ENCODE peak calls at places on chromosomes 7 and 10, in eight cellular contexts. One of them, this sample, is unnamed.

GRCh38 chr7:2633538-2634264 is 1.9 kb downstream of the TTYH3 start:
- DNase-seq in fibroblast of lung: peak
- DNase-seq in lung: peak
- DNase-seq in ascending aorta: no peak
- DNase-seq in astrocyte of the spinal cord: peak
- DNase-seq in stomach: no peak
- DNase-seq in HFF-Myc: no peak
- DNase-seq in psoas muscle: peak
- DNase-seq in this sample: peak

GRCh38 chr10:122665946-122666345 is 33.7 kb downstream of the C10orf120 start:
- DNase-seq in psoas muscle: no peak
- DNase-seq in lung: no peak
- DNase-seq in HFF-Myc: no peak
- DNase-seq in astrocyte of the spinal cord: no peak
- DNase-seq in fibroblast of lung: no peak
- DNase-seq in stomach: no peak
- DNase-seq in ascending aorta: no peak
- DNase-seq in this sample: no peak

GRCh38 chr7:43834463-43835251 is 34.7 kb downstream of the MRPS24 start:
- DNase-seq in ascending aorta: no peak
- DNase-seq in fibroblast of lung: peak
- DNase-seq in astrocyte of the spinal cord: peak
- DNase-seq in stomach: no peak
- DNase-seq in lung: no peak
- DNase-seq in HFF-Myc: no peak
- DNase-seq in psoas muscle: no peak
- DNase-seq in this sample: no peak

GRCh38 chr10:58266826-58267712 is 625 bp downstream of the IPMK start:
- DNase-seq in stomach: peak
- DNase-seq in ascending aorta: peak
- DNase-seq in lung: peak
- DNase-seq in astrocyte of the spinal cord: peak
- DNase-seq in psoas muscle: peak
- DNase-seq in HFF-Myc: no peak
- DNase-seq in fibroblast of lung: peak
- DNase-seq in this sample: no peak

GRCh38 chr7:145928937-145929336 is 187.7 kb upstream of the CNTNAP2 start:
- DNase-seq in ascending aorta: no peak
- DNase-seq in psoas muscle: no peak
- DNase-seq in lung: no peak
- DNase-seq in stomach: no peak
- DNase-seq in astrocyte of the spinal cord: peak
- DNase-seq in fibroblast of lung: no peak
- DNase-seq in HFF-Myc: no peak
- DNase-seq in this sample: no peak

GRCh38 chr7:73941836-73942551 is 81.0 kb downstream of the TMEM270 start:
- DNase-seq in psoas muscle: no peak
- DNase-seq in stomach: no peak
- DNase-seq in lung: no peak
- DNase-seq in HFF-Myc: no peak
- DNase-seq in fibroblast of lung: no peak
- DNase-seq in astrocyte of the spinal cord: peak
- DNase-seq in ascending aorta: no peak
- DNase-seq in this sample: no peak

GRCh38 chr7:101315336-101315735 is 6.3 kb downstream of the IFT22 start:
- DNase-seq in ascending aorta: no peak
- DNase-seq in lung: peak
- DNase-seq in stomach: peak
- DNase-seq in HFF-Myc: no peak
- DNase-seq in astrocyte of the spinal cord: peak
- DNase-seq in psoas muscle: no peak
- DNase-seq in fibroblast of lung: peak
- DNase-seq in this sample: no peak

GRCh38 chr10:45380903-45381610 is 7.0 kb downstream of the ALOX5 start:
- DNase-seq in psoas muscle: no peak
- DNase-seq in ascending aorta: no peak
- DNase-seq in lung: no peak
- DNase-seq in stomach: no peak
- DNase-seq in HFF-Myc: no peak
- DNase-seq in fibroblast of lung: no peak
- DNase-seq in astrocyte of the spinal cord: no peak
- DNase-seq in this sample: no peak

GRCh38 chr7:115618676-115619075 is 411.9 kb downstream of the TFEC start:
- DNase-seq in stomach: no peak
- DNase-seq in HFF-Myc: peak
- DNase-seq in psoas muscle: no peak
- DNase-seq in astrocyte of the spinal cord: peak
- DNase-seq in ascending aorta: no peak
- DNase-seq in fibroblast of lung: peak
- DNase-seq in lung: no peak
- DNase-seq in this sample: peak

GRCh38 chr10:43671659-43672555 is 23.2 kb upstream of the ZNF32 start:
- DNase-seq in ascending aorta: no peak
- DNase-seq in psoas muscle: no peak
- DNase-seq in stomach: peak
- DNase-seq in astrocyte of the spinal cord: peak
- DNase-seq in HFF-Myc: peak
- DNase-seq in fibroblast of lung: peak
- DNase-seq in lung: peak
- DNase-seq in this sample: no peak

GRCh38 chr10:80900661-80901060 is 363.0 kb downstream of the SH2D4B start:
- DNase-seq in fibroblast of lung: no peak
- DNase-seq in stomach: no peak
- DNase-seq in astrocyte of the spinal cord: no peak
- DNase-seq in psoas muscle: no peak
- DNase-seq in ascending aorta: no peak
- DNase-seq in HFF-Myc: no peak
- DNase-seq in lung: no peak
- DNase-seq in this sample: no peak

GRCh38 chr10:127845756-127846155 is 47.0 kb downstream of the CLRN3 start:
- DNase-seq in lung: no peak
- DNase-seq in HFF-Myc: no peak
- DNase-seq in fibroblast of lung: no peak
- DNase-seq in psoas muscle: no peak
- DNase-seq in stomach: no peak
- DNase-seq in ascending aorta: no peak
- DNase-seq in astrocyte of the spinal cord: no peak
- DNase-seq in this sample: no peak

GRCh38 chr7:150631866-150632864 is at the start of gene GIMAP6:
- DNase-seq in astrocyte of the spinal cord: no peak
- DNase-seq in stomach: no peak
- DNase-seq in ascending aorta: no peak
- DNase-seq in lung: no peak
- DNase-seq in fibroblast of lung: no peak
- DNase-seq in psoas muscle: no peak
- DNase-seq in HFF-Myc: no peak
- DNase-seq in this sample: no peak

GRCh38 chr7:131105294-131105802 is 222.3 kb upstream of the MKLN1 start:
- DNase-seq in fibroblast of lung: no peak
- DNase-seq in psoas muscle: no peak
- DNase-seq in stomach: no peak
- DNase-seq in ascending aorta: no peak
- DNase-seq in astrocyte of the spinal cord: peak
- DNase-seq in HFF-Myc: no peak
- DNase-seq in lung: no peak
- DNase-seq in this sample: no peak

GRCh38 chr7:27526991-27527722 is 135.5 kb downstream of the HIBADH start:
- DNase-seq in fibroblast of lung: peak
- DNase-seq in psoas muscle: no peak
- DNase-seq in ascending aorta: no peak
- DNase-seq in lung: no peak
- DNase-seq in stomach: no peak
- DNase-seq in HFF-Myc: no peak
- DNase-seq in astrocyte of the spinal cord: no peak
- DNase-seq in this sample: no peak

GRCh38 chr10:44906476-44906875 is 4.7 kb upstream of the TMEM72 start:
- DNase-seq in psoas muscle: no peak
- DNase-seq in astrocyte of the spinal cord: no peak
- DNase-seq in stomach: no peak
- DNase-seq in fibroblast of lung: no peak
- DNase-seq in ascending aorta: no peak
- DNase-seq in HFF-Myc: no peak
- DNase-seq in lung: no peak
- DNase-seq in this sample: no peak

GRCh38 chr10:110353244-110354119 is 48.8 kb upstream of the SMNDC1 start:
- DNase-seq in lung: no peak
- DNase-seq in fibroblast of lung: peak
- DNase-seq in ascending aorta: no peak
- DNase-seq in stomach: no peak
- DNase-seq in astrocyte of the spinal cord: peak
- DNase-seq in HFF-Myc: peak
- DNase-seq in psoas muscle: no peak
- DNase-seq in this sample: peak

GRCh38 chr7:19665399-19666008 is 43.3 kb downstream of the POLR1F start:
- DNase-seq in fibroblast of lung: peak
- DNase-seq in HFF-Myc: no peak
- DNase-seq in stomach: no peak
- DNase-seq in lung: no peak
- DNase-seq in psoas muscle: no peak
- DNase-seq in ascending aorta: no peak
- DNase-seq in astrocyte of the spinal cord: peak
- DNase-seq in this sample: peak

GRCh38 chr10:25455980-25456567 is 281.3 kb downstream of the GPR158 start:
- DNase-seq in HFF-Myc: no peak
- DNase-seq in lung: no peak
- DNase-seq in astrocyte of the spinal cord: no peak
- DNase-seq in stomach: no peak
- DNase-seq in psoas muscle: no peak
- DNase-seq in ascending aorta: no peak
- DNase-seq in fibroblast of lung: no peak
- DNase-seq in this sample: no peak

GRCh38 chr7:128164061-128164954 is 76.8 kb upstream of the LEP start:
- DNase-seq in psoas muscle: no peak
- DNase-seq in HFF-Myc: no peak
- DNase-seq in ascending aorta: no peak
- DNase-seq in stomach: no peak
- DNase-seq in fibroblast of lung: peak
- DNase-seq in lung: peak
- DNase-seq in astrocyte of the spinal cord: peak
- DNase-seq in this sample: no peak

GRCh38 chr7:91913612-91914011 is 27.1 kb upstream of the AKAP9 start:
- DNase-seq in fibroblast of lung: peak
- DNase-seq in stomach: no peak
- DNase-seq in psoas muscle: no peak
- DNase-seq in astrocyte of the spinal cord: peak
- DNase-seq in lung: no peak
- DNase-seq in ascending aorta: no peak
- DNase-seq in HFF-Myc: no peak
- DNase-seq in this sample: no peak
- H3K4me3 ChIP-seq in fibroblast of lung: no peak
- H3K4me3 ChIP-seq in stomach: no peak
- H3K4me3 ChIP-seq in psoas muscle: no peak
- H3K4me3 ChIP-seq in astrocyte of the spinal cord: no peak
- H3K4me3 ChIP-seq in lung: no peak
- H3K4me3 ChIP-seq in ascending aorta: no peak
- H3K4me3 ChIP-seq in HFF-Myc: no peak
- H3K4me3 ChIP-seq in this sample: no peak

DNA sequence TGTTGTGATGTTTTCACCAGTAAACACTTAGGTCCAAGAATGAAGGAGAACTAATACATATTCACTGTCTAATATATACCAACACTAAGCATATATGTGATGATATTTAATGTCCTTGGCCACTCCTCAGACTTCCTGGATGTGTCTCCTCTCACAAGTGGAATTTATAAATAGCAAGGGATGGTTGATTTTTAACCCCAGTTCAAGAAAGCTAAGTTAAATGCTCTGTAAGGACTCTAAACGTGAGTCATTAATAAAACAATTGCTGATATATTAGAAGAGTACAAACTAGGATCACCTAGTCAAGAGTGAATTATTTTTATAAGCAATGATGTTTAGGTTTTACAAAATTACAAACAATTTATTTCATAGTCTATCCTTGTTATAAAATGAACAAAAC is 355.9 kb upstream of the TMEM229A start:
- DNase-seq in stomach: no peak
- DNase-seq in HFF-Myc: no peak
- DNase-seq in ascending aorta: no peak
- DNase-seq in fibroblast of lung: no peak
- DNase-seq in astrocyte of the spinal cord: no peak
- DNase-seq in lung: no peak
- DNase-seq in psoas muscle: no peak
- DNase-seq in this sample: no peak
- H3K4me3 ChIP-seq in stomach: no peak
- H3K4me3 ChIP-seq in HFF-Myc: no peak
- H3K4me3 ChIP-seq in ascending aorta: no peak
- H3K4me3 ChIP-seq in fibroblast of lung: no peak
- H3K4me3 ChIP-seq in astrocyte of the spinal cord: no peak
- H3K4me3 ChIP-seq in lung: no peak
- H3K4me3 ChIP-seq in psoas muscle: no peak
- H3K4me3 ChIP-seq in this sample: no peak

DNA sequence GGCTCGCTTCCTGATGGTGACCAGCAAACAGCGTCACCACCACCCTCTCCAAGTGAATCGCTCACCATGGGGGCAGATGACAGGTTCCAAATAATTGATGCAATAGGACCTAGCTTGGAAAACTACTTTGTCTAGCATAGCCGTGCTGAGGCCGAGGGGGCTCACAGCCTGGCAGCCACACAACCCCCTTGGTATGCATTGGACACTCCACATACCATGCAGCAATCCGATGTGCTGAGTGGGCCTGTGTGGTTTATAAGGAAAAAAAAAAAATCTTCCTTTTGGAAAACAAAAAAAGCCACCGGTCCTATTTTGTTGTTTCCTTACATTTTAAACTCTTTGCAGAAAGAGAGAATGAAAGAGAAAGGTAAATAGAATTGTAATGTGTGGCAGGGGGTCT is 15.1 kb downstream of the GATA3 start:
- DNase-seq in lung: no peak
- DNase-seq in HFF-Myc: no peak
- DNase-seq in psoas muscle: no peak
- DNase-seq in astrocyte of the spinal cord: peak
- DNase-seq in stomach: no peak
- DNase-seq in ascending aorta: no peak
- DNase-seq in fibroblast of lung: no peak
- DNase-seq in this sample: peak
- H3K4me3 ChIP-seq in lung: no peak
- H3K4me3 ChIP-seq in HFF-Myc: no peak
- H3K4me3 ChIP-seq in psoas muscle: no peak
- H3K4me3 ChIP-seq in astrocyte of the spinal cord: no peak
- H3K4me3 ChIP-seq in stomach: no peak
- H3K4me3 ChIP-seq in ascending aorta: no peak
- H3K4me3 ChIP-seq in fibroblast of lung: no peak
- H3K4me3 ChIP-seq in this sample: no peak

DNA sequence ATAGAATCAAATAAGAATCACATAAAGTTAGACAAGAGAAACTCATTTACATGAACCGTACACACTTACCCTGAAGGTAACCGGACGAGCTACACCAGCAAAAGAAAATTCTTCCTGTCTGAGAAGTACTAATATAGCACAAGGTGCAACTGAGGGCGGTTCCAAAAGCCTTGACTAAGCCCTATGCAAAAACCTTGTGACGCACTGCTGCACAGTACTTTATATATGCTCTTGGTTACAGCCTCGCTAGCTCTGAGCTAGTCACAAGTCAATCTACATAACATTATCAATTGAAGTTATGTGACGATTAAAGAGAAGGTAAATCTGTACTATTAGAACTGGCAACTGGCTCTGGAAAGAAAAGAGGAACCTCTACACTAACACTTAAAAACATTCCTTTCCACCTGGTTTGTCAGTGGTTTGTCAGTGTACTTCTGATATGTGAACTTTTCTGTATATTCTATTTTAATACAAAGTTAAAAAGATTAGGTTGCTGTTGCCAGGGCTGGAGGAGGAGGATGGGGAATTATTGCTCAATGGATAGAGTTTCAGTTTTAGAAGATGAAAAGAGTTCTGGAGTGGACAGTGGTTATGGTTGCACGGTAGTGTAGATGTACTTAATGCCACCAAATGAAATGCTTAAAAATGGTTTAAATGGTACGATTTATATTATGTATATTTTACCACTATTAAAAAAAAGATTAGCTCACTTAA is 21.6 kb downstream of the NT5C3A start:
- DNase-seq in lung: peak
- DNase-seq in astrocyte of the spinal cord: no peak
- DNase-seq in stomach: peak
- DNase-seq in fibroblast of lung: peak
- DNase-seq in ascending aorta: no peak
- DNase-seq in psoas muscle: no peak
- DNase-seq in HFF-Myc: no peak
- DNase-seq in this sample: no peak
- H3K4me3 ChIP-seq in lung: no peak
- H3K4me3 ChIP-seq in astrocyte of the spinal cord: no peak
- H3K4me3 ChIP-seq in stomach: peak
- H3K4me3 ChIP-seq in fibroblast of lung: no peak
- H3K4me3 ChIP-seq in ascending aorta: no peak
- H3K4me3 ChIP-seq in psoas muscle: peak
- H3K4me3 ChIP-seq in HFF-Myc: no peak
- H3K4me3 ChIP-seq in this sample: no peak